ENCODE peak calls at places on chromosomes 11 and 22, in seven cellular contexts. D is stomach, E is K562, X is esophagus squamous epithelium, W is transverse colon, N is adrenal gland, B is right lobe of liver. U is an unnamed sample.

GRCh38 chr22:19797086-19797485 is 36.5 kb downstream of the TBX1 start:
- DNase-seq in D (no peak), E (peak), X (no peak), W (no peak), N (no peak), B (no peak), U (no peak)

GRCh38 chr11:103682318-103683184 is 353.9 kb upstream of the DDI1 start:
- DNase-seq in D (peak), E (peak), X (no peak), W (peak), N (peak), B (peak), U (peak)

GRCh38 chr11:57357827-57358226 is 19.7 kb downstream of the P2RX3 start:
- DNase-seq in D (no peak), E (no peak), X (no peak), W (no peak), N (no peak), B (no peak), U (no peak)

GRCh38 chr22:39527481-39527961 is 5.0 kb downstream of the RPS19BP1 start:
- DNase-seq in D (peak), E (no peak), X (no peak), W (peak), N (peak), B (peak), U (peak)

GRCh38 chr11:5280582-5281102 is 10.9 kb upstream of the HBE1 start:
- DNase-seq in D (peak), E (peak), X (no peak), W (no peak), N (peak), B (no peak), U (peak)

GRCh38 chr11:14414470-14415461 is 55.8 kb upstream of the RRAS2 start:
- DNase-seq in D (no peak), E (peak), X (no peak), W (no peak), N (no peak), B (no peak), U (no peak)

GRCh38 chr22:43325176-43325575 is 18.0 kb downstream of the SCUBE1 start:
- DNase-seq in D (no peak), E (no peak), X (no peak), W (no peak), N (no peak), B (no peak), U (no peak)

GRCh38 chr11:10659339-10660216 is 34.0 kb downstream of the IRAG1 start:
- DNase-seq in D (no peak), E (peak), X (no peak), W (peak), N (peak), B (no peak), U (no peak)

GRCh38 chr11:124879229-124879998 is 14.2 kb downstream of the ROBO3 start:
- DNase-seq in D (no peak), E (no peak), X (no peak), W (no peak), N (no peak), B (peak), U (no peak)

GRCh38 chr11:1640076-1640946 is 10.7 kb downstream of the KRTAP5-5 start:
- DNase-seq in D (peak), E (peak), X (no peak), W (peak), N (no peak), B (peak), U (peak)

GRCh38 chr11:62627718-62628117 is 5.9 kb upstream of the B3GAT3 start:
- DNase-seq in D (no peak), E (no peak), X (no peak), W (no peak), N (no peak), B (no peak), U (no peak)

GRCh38 chr22:48450188-48450825 is 1377.4 kb downstream of the BRD1 start:
- DNase-seq in D (no peak), E (no peak), X (no peak), W (no peak), N (no peak), B (no peak), U (no peak)

GRCh38 chr22:50252081-50253045 is 1.3 kb upstream of the HDAC10 start:
- DNase-seq in D (peak), E (no peak), X (no peak), W (peak), N (peak), B (peak), U (peak)

GRCh38 chr11:9075441-9076000 is 15.9 kb downstream of the SCUBE2 start:
- DNase-seq in D (peak), E (no peak), X (no peak), W (no peak), N (no peak), B (no peak), U (no peak)

GRCh38 chr11:72048718-72049460 is 31.5 kb downstream of the NUMA1 start:
- DNase-seq in D (no peak), E (no peak), X (no peak), W (no peak), N (peak), B (peak), U (peak)

DNA sequence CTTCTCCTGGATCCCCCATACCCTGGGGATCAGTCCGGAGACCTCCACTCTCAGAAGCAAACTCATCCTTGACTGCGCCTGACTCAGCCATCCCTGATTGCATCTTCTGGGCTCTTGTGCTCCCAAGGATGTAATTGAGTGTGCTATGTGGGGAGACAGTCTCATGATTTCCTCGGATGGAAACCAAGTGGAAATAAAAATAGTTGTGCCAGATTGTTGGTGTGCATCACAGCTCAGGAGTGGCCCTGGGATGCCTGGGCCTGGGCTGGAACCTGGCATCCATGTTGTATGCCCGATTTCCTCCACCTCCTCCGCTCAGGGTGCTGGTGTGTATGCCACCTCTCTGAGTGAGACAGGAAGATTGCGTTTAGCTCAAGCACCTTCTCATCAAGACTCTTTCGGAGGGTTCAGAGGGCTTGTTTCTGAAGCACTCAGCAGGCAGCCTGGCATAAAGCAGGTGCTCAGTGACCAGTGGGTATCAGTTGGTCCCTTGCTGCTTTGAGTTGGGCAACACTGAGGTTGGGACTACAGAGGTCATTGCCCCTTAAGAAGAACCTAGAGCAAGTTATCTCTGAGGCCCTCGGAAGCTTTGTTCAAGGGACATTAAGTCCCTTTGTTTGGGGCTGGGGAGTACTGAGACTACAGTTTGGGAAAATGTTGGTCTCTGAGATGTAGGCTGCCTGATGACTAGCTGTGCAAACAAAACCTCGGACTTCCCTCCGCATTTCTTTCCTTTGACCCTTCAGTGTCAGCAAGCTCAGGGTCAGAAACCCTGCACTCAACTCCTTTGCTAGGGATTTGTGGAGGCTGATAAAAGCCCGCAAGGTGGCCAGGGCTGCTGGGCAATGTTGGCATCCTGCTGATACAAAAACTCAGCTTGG is 24.8 kb upstream of the MICAL2 start:
- DNase-seq in D (no peak), E (no peak), X (no peak), W (no peak), N (no peak), B (no peak), U (no peak)
- TF ChIP-seq POLR2A in D (no peak), E (no peak), X (no peak), W (no peak), N (no peak), B (no peak), U (no peak)

DNA sequence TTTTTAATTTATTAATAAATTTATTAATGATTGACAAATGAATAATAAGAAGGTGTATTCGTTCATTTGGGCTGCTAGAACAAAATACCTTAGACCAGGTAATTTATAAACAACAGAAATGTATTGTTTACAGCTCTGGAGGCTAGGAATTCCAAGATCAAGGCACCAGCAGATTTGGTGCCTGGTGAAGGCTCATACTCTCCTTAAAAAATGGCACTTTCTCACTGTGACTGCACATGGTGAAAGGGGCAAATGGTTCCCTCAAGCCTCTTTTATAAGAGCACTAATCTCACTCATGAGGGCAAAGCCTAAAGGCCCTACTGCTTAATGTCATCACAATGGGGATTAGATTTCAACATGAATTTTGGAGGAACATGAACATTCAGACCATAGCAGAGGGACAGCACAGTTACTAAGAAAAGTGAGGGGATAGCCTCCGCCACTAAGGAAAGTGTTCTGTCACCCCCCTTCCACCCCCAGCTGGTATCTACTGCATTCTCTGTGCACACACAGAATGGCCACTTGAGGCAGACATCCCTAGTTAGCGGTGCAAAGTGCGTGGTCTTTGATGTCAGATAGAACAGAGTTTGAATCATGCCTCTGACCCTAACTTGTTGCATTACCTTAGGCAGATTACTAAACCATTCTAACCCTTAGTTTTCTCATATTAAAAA is 47.2 kb upstream of the CEP295 start:
- DNase-seq in D (no peak), E (peak), X (no peak), W (no peak), N (no peak), B (no peak), U (no peak)
- TF ChIP-seq CTCF in D (no peak), E (peak), X (no peak), W (no peak), N (no peak), B (no peak), U (no peak)

GRCh38 chr11:83057721-83058120 is 14.0 kb downstream of the RAB30 start:
- DNase-seq in D (no peak), E (no peak), X (no peak), W (no peak), N (no peak), B (no peak), U (no peak)

GRCh38 chr11:83063073-83063754 is 8.5 kb downstream of the RAB30 start:
- DNase-seq in D (no peak), E (no peak), X (no peak), W (no peak), N (peak), B (no peak), U (no peak)

GRCh38 chr11:83060965-83061364 is 10.7 kb downstream of the RAB30 start:
- DNase-seq in D (no peak), E (no peak), X (no peak), W (no peak), N (no peak), B (no peak), U (no peak)

GRCh38 chr11:83064011-83064410 is 7.7 kb downstream of the RAB30 start:
- DNase-seq in D (no peak), E (no peak), X (no peak), W (no peak), N (no peak), B (no peak), U (no peak)

DNA sequence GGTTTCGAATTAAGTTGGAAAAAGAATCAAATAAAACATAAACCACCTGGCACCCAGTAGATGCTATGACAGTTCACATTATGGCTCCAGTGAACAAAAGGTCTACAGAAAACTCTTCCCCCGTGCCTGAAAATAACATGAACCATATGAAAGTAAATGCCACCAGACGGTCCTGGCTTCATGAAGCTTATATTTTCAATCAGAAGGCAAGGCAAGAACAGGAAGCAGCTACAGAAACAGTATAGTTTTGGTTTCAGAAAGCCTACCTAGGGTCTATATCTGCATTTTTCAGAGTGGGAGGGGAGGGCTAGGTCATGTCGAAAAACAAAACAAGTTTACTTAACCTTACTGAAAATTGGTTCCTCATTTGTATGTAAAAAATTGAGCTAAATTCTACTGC is 9.8 kb downstream of the RAB30 start:
- DNase-seq in D (no peak), E (no peak), X (no peak), W (no peak), N (no peak), B (no peak), U (no peak)
- H3K4me3 ChIP-seq in D (no peak), E (no peak), X (no peak), W (no peak), N (no peak), B (no peak), U (no peak)

GRCh38 chr11:3186166-3186953 is 21.2 kb upstream of the OSBPL5 start:
- DNase-seq in D (no peak), E (no peak), X (no peak), W (peak), N (peak), B (no peak), U (no peak)
- TF ChIP-seq POLR2A in D (no peak), E (no peak), X (no peak), W (no peak), N (no peak), B (no peak), U (no peak)

GRCh38 chr11:66543263-66544107 is 2.4 kb downstream of the ZDHHC24 start:
- DNase-seq in D (peak), E (no peak), X (no peak), W (peak), N (peak), B (no peak), U (peak)
- TF ChIP-seq CTCF in D (no peak), E (no peak), X (peak), W (no peak), N (peak), B (peak), U (no peak)

DNA sequence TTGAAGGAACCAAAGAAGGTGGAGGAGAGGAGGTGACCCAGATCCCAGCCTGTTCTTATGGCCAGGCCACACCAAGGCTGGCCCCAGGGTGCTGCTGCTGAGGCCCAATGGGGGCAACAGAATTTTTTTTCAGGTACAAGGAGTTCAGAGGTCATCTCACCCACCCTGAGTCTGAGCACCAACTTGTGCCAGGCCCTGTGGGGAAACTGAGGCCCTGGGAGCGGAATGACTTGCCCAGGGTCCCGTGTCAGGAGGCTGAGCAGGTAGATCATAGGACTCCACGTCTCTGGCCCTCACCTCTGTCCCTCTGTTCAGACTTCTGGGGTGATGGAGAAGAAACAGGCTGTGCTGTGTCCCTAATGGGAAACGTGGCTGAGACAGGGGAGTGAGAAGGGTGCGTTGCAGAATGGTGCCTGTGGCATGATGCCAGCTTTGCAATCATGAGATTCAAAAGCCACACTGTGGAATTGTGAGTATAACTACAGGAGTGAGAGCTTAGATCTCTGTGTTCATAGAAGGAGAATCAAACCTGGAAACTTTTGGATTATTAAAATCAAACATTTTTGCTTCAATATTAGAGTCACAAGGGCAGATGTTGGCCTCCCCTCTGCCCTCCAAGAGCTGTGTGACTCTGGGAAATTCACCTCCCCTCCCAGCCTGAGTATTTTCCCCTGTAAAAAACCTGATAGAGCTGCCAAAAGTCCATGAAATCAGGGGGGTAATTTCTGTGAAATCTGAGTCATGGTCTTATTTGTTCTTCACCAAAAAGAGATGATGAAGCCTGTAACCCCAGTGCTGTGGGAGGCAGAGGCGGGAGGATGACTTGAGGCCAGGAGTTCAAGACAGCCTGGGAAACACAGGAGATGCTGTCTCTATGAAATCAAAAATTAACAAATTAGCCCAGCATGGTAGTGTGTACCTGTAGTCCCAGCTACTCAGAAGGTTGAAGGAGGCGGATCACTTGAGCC is 874 bp downstream of the APOL1 start:
- DNase-seq in D (peak), E (no peak), X (no peak), W (peak), N (peak), B (peak), U (peak)
- H3K4me3 ChIP-seq in D (peak), E (peak), X (peak), W (peak), N (no peak), B (peak), U (no peak)

GRCh38 chr11:506238-506949 is 648 bp downstream of the RNH1 start:
- DNase-seq in D (peak), E (peak), X (peak), W (peak), N (peak), B (peak), U (peak)
- TF ChIP-seq POLR2A in D (no peak), E (peak), X (no peak), W (peak), N (peak), B (peak), U (peak)

GRCh38 chr22:35128637-35129036 is 62.7 kb downstream of the ISX start:
- DNase-seq in D (no peak), E (no peak), X (no peak), W (no peak), N (no peak), B (no peak), U (no peak)

GRCh38 chr22:35124674-35125219 is 58.8 kb downstream of the ISX start:
- DNase-seq in D (no peak), E (no peak), X (no peak), W (no peak), N (no peak), B (no peak), U (no peak)

GRCh38 chr22:35132568-35132967 is 66.6 kb downstream of the ISX start:
- DNase-seq in D (no peak), E (no peak), X (no peak), W (no peak), N (no peak), B (no peak), U (no peak)

GRCh38 chr22:35131423-35132050 is 65.6 kb downstream of the ISX start:
- DNase-seq in D (no peak), E (peak), X (no peak), W (no peak), N (no peak), B (no peak), U (no peak)

DNA sequence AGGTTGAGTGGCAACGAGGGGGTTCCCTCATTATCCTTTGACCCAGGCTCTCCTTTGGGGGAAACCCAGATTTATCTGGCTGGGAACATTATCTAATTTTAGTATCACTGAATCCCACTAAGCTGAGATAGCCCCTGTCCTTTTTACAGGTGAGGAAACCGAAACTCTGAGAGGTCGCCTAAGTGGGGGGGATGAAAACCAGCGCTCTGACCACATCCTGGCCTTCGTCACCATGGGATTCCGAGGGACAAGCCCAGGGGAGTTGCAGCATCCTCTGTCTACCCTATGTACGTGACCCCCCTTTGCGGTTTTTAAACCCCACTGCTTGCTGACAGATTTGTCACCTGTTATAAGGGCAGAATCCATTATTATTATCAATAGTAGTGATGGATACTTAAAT is 61.0 kb downstream of the ISX start:
- DNase-seq in D (no peak), E (no peak), X (no peak), W (no peak), N (no peak), B (no peak), U (no peak)
- TF ChIP-seq CTCF in D (no peak), E (no peak), X (no peak), W (no peak), N (no peak), B (no peak), U (no peak)

GRCh38 chr11:64241175-64241429 is 207 bp downstream of the FKBP2 start:
- DNase-seq in D (no peak), E (no peak), X (no peak), W (no peak), N (no peak), B (no peak), U (no peak)

GRCh38 chr11:64239662-64240466 is 1.0 kb upstream of the FKBP2 start:
- DNase-seq in D (no peak), E (no peak), X (no peak), W (no peak), N (no peak), B (no peak), U (peak)

GRCh38 chr11:64241430-64242153 is 697 bp downstream of the FKBP2 start:
- DNase-seq in D (peak), E (peak), X (peak), W (peak), N (peak), B (peak), U (peak)

GRCh38 chr11:64238999-64239398 is 1.9 kb upstream of the FKBP2 start:
- DNase-seq in D (no peak), E (no peak), X (no peak), W (no peak), N (no peak), B (no peak), U (peak)

GRCh38 chr11:64240467-64241174 is at the start of gene FKBP2:
- DNase-seq in D (peak), E (peak), X (peak), W (peak), N (peak), B (peak), U (peak)
- H3K4me3 ChIP-seq in D (peak), E (peak), X (peak), W (peak), N (peak), B (peak), U (peak)

GRCh38 chr11:119380160-119380815 is 1.2 kb downstream of the USP2 start:
- DNase-seq in D (no peak), E (no peak), X (no peak), W (no peak), N (peak), B (peak), U (peak)
- TF ChIP-seq POLR2A in D (no peak), E (no peak), X (no peak), W (no peak), N (no peak), B (no peak), U (no peak)